ENCODE peak calls at places on chromosome 20, in eight cellular contexts. T, Q, M, K, I, J, A and R are unnamed samples.

GRCh38 chr20:2865630-2866029 is 7.7 kb upstream of the PTPRA start:
- DNase-seq in M (no peak), K (no peak), I (peak), J (no peak), Q (no peak), A (no peak), T (no peak), R (no peak)

GRCh38 chr20:23954008-23954745 is 34.4 kb downstream of the GGTLC1 start:
- DNase-seq in K (no peak), M (no peak), I (no peak), A (no peak), J (no peak), T (no peak), Q (no peak), R (no peak)

GRCh38 chr20:59515906-59516209 is 88.5 kb upstream of the PHACTR3 start:
- DNase-seq in Q (no peak), M (no peak), J (no peak), K (no peak), T (no peak), A (no peak), I (no peak), R (no peak)

GRCh38 chr20:58251979-58252591 is 23.6 kb upstream of the ANKRD60 start:
- DNase-seq in M (no peak), J (no peak), Q (no peak), K (peak), I (no peak), A (no peak), T (no peak), R (peak)

GRCh38 chr20:32191873-32192272 is 15.7 kb downstream of the PLAGL2 start:
- DNase-seq in M (no peak), J (no peak), T (no peak), A (no peak), K (no peak), Q (no peak), I (no peak), R (no peak)

GRCh38 chr20:20237093-20237959 is 130.6 kb upstream of the INSM1 start:
- DNase-seq in K (peak), M (peak), Q (no peak), I (peak), A (peak), J (no peak), T (peak), R (peak)

GRCh38 chr20:50283922-50284810 is 93.5 kb downstream of the CEBPB start:
- DNase-seq in K (no peak), Q (no peak), M (peak), T (no peak), J (no peak), A (no peak), I (peak), R (no peak)

GRCh38 chr20:19695081-19695480 is 63.0 kb upstream of the RIN2 start:
- DNase-seq in M (no peak), J (no peak), T (no peak), Q (no peak), K (no peak), I (no peak), A (no peak), R (no peak)

GRCh38 chr20:259991-260390 is 2.5 kb downstream of the DEFB132 start:
- DNase-seq in T (no peak), I (no peak), K (no peak), M (no peak), J (no peak), Q (no peak), A (no peak), R (no peak)

GRCh38 chr20:64103871-64104666 is 3.3 kb downstream of the NPBWR2 start:
- DNase-seq in T (no peak), J (no peak), A (no peak), K (no peak), I (no peak), Q (peak), M (peak), R (no peak)

GRCh38 chr20:53668981-53669380 is 75.3 kb upstream of the ZNF217 start:
- DNase-seq in Q (no peak), J (no peak), M (no peak), A (no peak), I (no peak), K (no peak), T (no peak), R (no peak)

GRCh38 chr20:63313349-63314014 is 20.5 kb downstream of the COL20A1 start:
- DNase-seq in T (no peak), J (no peak), Q (no peak), K (no peak), M (no peak), I (no peak), A (no peak), R (no peak)

GRCh38 chr20:31476648-31477220 is 1.6 kb downstream of the REM1 start:
- DNase-seq in A (no peak), I (no peak), K (peak), M (no peak), J (no peak), T (no peak), Q (no peak), R (no peak)

GRCh38 chr20:10857362-10858070 is 183.7 kb upstream of the JAG1 start:
- DNase-seq in T (no peak), K (peak), A (no peak), M (no peak), Q (peak), J (no peak), I (no peak), R (no peak)

GRCh38 chr20:57652865-57653545 is 32.8 kb upstream of the ZBP1 start:
- DNase-seq in T (no peak), K (no peak), Q (peak), A (peak), J (no peak), I (no peak), M (no peak), R (no peak)

GRCh38 chr20:10961651-10962288 is 288.0 kb upstream of the JAG1 start:
- DNase-seq in M (no peak), I (no peak), T (no peak), Q (no peak), A (no peak), K (peak), J (no peak), R (no peak)

GRCh38 chr20:24723953-24724352 is 225.1 kb upstream of the CST7 start:
- DNase-seq in I (no peak), K (no peak), Q (peak), T (no peak), M (no peak), A (no peak), J (no peak), R (peak)

GRCh38 chr20:9059931-9060330 is 9.0 kb upstream of the PLCB4 start:
- DNase-seq in I (no peak), M (no peak), Q (no peak), J (no peak), T (no peak), A (no peak), K (no peak), R (no peak)

GRCh38 chr20:38171301-38172010 is 6.4 kb upstream of the TGM2 start:
- DNase-seq in A (no peak), M (no peak), J (no peak), K (no peak), T (no peak), Q (no peak), I (no peak), R (no peak)

GRCh38 chr20:6348908-6349307 is 226.1 kb upstream of the FERMT1 start:
- DNase-seq in Q (no peak), J (no peak), A (no peak), T (no peak), I (no peak), K (no peak), M (no peak), R (no peak)

GRCh38 chr20:13302647-13303425 is 81.8 kb downstream of the ISM1 start:
- DNase-seq in A (peak), M (peak), I (peak), K (no peak), J (peak), T (peak), Q (no peak), R (peak)

GRCh38 chr20:17871861-17872260 is 96.7 kb downstream of the SNX5 start:
- DNase-seq in A (no peak), Q (no peak), M (peak), I (no peak), J (no peak), T (no peak), K (no peak), R (no peak)